ENCODE peak calls at places on chromosome 12, in seven cellular contexts. U is HepG2, M is SK-N-SH, V is HCT116, E is GM12878, N is K562, O is H1. A is an unnamed sample.

GRCh38 chr12:107229827-107230226 is 136.5 kb upstream of the CRY1 start:
- DNase-seq in U (no peak), E (no peak), V (no peak), M (no peak), N (no peak), O (no peak), A (no peak)

GRCh38 chr12:6927999-6928702 is 392 bp downstream of the ATN1 start:
- DNase-seq in E (no peak), N (peak; percentile 71), V (no peak), U (no peak), O (no peak), M (peak; percentile 78), A (no peak)

GRCh38 chr12:106304001-106304421 is 1.5 kb downstream of the TCP11L2 start:
- DNase-seq in O (no peak), U (no peak), E (no peak), V (no peak), N (no peak), M (no peak), A (no peak)

GRCh38 chr12:76252031-76252430 is 96.2 kb downstream of the BBS10 start:
- DNase-seq in E (no peak), O (no peak), N (no peak), U (no peak), V (no peak), M (no peak), A (no peak)

GRCh38 chr12:75116611-75117010 is 93.0 kb downstream of the KCNC2 start:
- DNase-seq in M (no peak), V (no peak), O (no peak), U (no peak), E (no peak), N (no peak), A (no peak)

GRCh38 chr12:121992059-121992879 is 29.4 kb upstream of the BCL7A start:
- DNase-seq in E (peak; percentile 96), O (no peak), N (no peak), M (no peak), V (no peak), U (peak; percentile 39), A (no peak)

GRCh38 chr12:68269727-68270126 is 16.3 kb upstream of the IL22 start:
- DNase-seq in V (no peak), E (no peak), U (no peak), O (no peak), M (no peak), N (no peak), A (no peak)

GRCh38 chr12:98741229-98741614 is 96.1 kb downstream of the APAF1 start:
- DNase-seq in N (no peak), E (no peak), M (no peak), U (no peak), V (no peak), O (no peak), A (no peak)

GRCh38 chr12:117847371-117847770 is 121.4 kb downstream of the KSR2 start:
- DNase-seq in O (no peak), U (no peak), V (no peak), N (no peak), E (no peak), M (no peak), A (no peak)

GRCh38 chr12:71014180-71014785 is 93.7 kb upstream of the PTPRR start:
- DNase-seq in V (peak; percentile 51), N (no peak), O (no peak), E (no peak), M (peak; percentile 4), U (peak; percentile 5), A (peak; percentile 83)

GRCh38 chr12:115308918-115309317 is 624.9 kb upstream of the TBX3 start:
- DNase-seq in V (no peak), M (no peak), O (no peak), E (no peak), U (no peak), N (no peak), A (no peak)

GRCh38 chr12:124623344-124623885 is 56.0 kb upstream of the NCOR2 start:
- DNase-seq in V (no peak), M (no peak), N (no peak), U (no peak), O (no peak), E (no peak), A (no peak)

GRCh38 chr12:120394483-120395367 is 25.8 kb upstream of the MSI1 start:
- DNase-seq in M (no peak), U (no peak), N (no peak), V (no peak), E (no peak), O (peak; percentile 80), A (peak; percentile 81)

GRCh38 chr12:46702581-46703344 is 123.0 kb downstream of the SLC38A4 start:
- DNase-seq in V (no peak), N (no peak), O (no peak), U (no peak), M (no peak), E (no peak), A (no peak)
- TF ChIP-seq JUND in V (no peak), N (no peak), O (no peak), U (no peak), M (peak; percentile 18), E (no peak), A (no peak)

DNA sequence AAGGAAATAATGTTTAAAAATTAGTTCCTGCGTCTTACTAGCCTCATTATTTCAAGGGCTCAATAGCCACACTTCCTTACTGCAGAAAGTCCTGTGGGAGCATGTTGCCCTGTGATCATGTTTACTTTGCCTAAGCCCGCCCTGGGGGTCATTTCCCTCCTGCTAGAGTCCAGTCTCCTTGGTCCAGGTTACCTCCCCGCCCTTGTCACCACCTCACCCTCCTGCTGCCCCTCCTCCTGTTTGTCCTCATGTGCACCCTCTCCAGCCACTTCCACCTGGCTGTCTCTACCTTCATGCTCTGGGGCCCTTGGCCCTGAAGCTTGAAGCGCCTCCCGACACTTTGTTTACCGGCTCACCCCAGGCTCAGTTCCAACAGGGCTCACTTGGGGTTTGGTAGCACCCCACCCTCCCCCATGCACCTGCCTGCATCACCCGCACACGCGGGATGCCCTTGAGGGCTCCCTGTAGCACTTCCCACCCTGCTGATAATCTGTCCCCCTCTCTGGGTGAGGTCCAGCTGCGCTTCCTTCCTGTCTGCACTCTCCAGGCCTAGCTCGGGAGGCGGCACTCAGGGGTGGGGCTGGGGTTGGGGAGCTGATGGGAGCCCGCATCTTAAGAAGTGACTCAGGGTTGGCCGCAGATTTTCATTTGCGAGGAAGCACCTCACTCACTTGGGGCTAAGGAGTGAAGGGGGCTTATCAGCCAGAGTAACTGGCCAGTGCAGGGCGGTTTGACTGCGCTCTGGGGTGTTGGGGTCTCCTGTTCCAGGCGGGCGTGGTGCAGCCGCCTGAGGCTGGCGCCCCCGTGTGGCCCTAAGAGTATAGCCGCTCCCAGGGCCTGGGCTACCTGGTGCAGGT is 40.1 kb downstream of the SMIM41 start:
- DNase-seq in M (peak; percentile 59), E (no peak), N (peak; percentile 82), V (peak; percentile 47), O (peak; percentile 88), U (peak; percentile 70), A (peak; percentile 91)
- TF ChIP-seq JUND in M (no peak), E (no peak), N (no peak), V (no peak), O (no peak), U (no peak), A (no peak)

DNA sequence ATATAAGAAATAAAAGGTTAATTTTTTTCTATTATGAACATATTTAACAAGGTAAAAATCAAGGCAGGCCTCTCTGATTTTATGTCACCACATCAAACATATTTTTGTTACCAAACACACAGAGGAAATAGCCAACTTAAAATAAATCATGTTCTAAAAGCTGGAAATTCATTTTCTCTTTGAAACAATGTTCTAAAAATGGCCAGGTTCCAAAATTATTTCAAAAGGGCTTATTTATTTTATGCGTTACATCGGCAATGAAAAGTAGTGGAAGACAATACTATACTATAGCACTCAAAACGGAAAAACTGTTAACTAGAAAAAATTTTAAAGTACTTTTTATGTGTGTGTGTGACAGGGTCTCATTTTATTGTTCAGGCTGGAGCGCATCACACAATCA is 24.0 kb upstream of the RASSF8 start:
- DNase-seq in M (no peak), U (no peak), N (no peak), E (no peak), V (no peak), O (no peak), A (no peak)
- TF ChIP-seq JUND in M (no peak), U (no peak), N (no peak), E (no peak), V (no peak), O (no peak), A (no peak)

GRCh38 chr12:109542014-109542413 is 31.3 kb downstream of the MMAB start:
- DNase-seq in E (no peak), U (no peak), O (no peak), M (no peak), N (no peak), V (peak; percentile 8), A (no peak)
- TF ChIP-seq JUND in E (no peak), U (no peak), O (no peak), M (no peak), N (no peak), V (no peak), A (no peak)

GRCh38 chr12:10636124-10636523 is 22.7 kb upstream of the MAGOHB start:
- DNase-seq in U (no peak), N (no peak), O (no peak), M (no peak), V (no peak), E (no peak), A (no peak)

GRCh38 chr12:10645910-10646309 is 27.9 kb downstream of the STYK1 start:
- DNase-seq in O (no peak), N (no peak), U (no peak), V (no peak), M (no peak), E (no peak), A (no peak)

GRCh38 chr12:10636611-10637010 is 23.2 kb upstream of the MAGOHB start:
- DNase-seq in O (no peak), V (no peak), M (no peak), N (no peak), E (no peak), U (no peak), A (no peak)

GRCh38 chr12:10638728-10639127 is 25.3 kb upstream of the MAGOHB start:
- DNase-seq in O (no peak), N (no peak), E (no peak), U (no peak), M (no peak), V (no peak), A (no peak)

GRCh38 chr12:10641735-10642500 is 28.5 kb upstream of the MAGOHB start:
- DNase-seq in O (no peak), E (no peak), U (no peak), M (no peak), N (no peak), V (no peak), A (no peak)
- TF ChIP-seq JUND in O (no peak), E (no peak), U (no peak), M (no peak), N (no peak), V (no peak), A (no peak)

DNA sequence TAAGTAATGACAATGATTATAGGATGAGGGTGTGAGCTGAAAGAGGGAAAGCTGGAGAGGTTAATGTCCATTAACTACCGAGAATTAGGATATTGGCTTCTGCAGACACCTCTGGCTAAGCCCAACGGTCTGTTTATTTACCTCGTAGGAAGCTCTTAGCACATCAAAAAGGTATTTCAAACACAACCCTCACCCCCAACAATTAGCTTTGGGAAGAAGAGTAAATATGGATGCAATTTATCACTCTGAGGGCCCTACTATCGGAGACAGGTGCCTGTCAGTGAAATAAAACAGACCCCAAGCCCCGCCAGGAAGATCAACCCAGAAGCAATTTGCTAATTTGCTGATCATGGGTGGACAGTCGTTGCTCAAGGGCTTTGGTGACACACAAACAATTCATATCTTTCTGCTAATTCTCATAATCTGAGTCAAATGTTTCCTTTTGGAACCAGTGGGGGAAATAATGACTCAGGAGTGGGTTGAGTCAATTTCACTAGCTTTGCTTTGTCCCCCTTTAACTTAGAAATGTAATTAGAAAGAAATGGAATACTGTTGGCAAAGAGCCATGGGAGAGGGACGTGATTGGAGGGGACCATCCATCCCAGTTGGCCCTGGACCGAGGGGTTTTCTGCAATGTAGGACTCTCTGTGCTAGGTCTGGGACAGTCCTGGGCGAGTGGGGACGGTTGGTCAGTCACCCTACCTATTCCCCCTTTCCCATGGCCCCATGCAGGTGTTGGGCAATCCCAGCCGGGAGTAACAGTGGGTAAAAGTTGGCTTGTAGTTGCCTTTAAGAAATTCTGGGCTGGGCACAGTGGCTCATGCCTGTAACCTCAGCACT is 99.1 kb upstream of the MED13L start:
- DNase-seq in E (no peak), O (no peak), V (no peak), M (peak; percentile 72), U (no peak), N (no peak), A (no peak)
- TF ChIP-seq JUND in E (no peak), O (no peak), V (no peak), M (no peak), U (no peak), N (no peak), A (no peak)